ENCODE peak calls at places on chromosomes 1 and 21, in seven cellular contexts. C, S, G, Q, P, Y and I are unnamed samples.

GRCh38 chr1:112722601-112723510 is 7.7 kb upstream of the PPM1J start:
- DNase-seq in C (no peak), S (no peak), Y (no peak), G (no peak), P (no peak), Q (no peak), I (no peak)

GRCh38 chr1:169722784-169723183 is 11.1 kb downstream of the SELE start:
- DNase-seq in G (no peak), P (no peak), Y (no peak), S (no peak), C (no peak), Q (no peak), I (no peak)

GRCh38 chr1:117836069-117836468 is 93.4 kb downstream of the GDAP2 start:
- DNase-seq in S (no peak), P (no peak), C (no peak), G (no peak), Y (no peak), Q (no peak), I (peak)

GRCh38 chr1:11534846-11535245 is 55.9 kb downstream of the DISP3 start:
- DNase-seq in C (no peak), G (no peak), S (no peak), Q (no peak), Y (no peak), P (no peak), I (no peak)

GRCh38 chr1:202805886-202806511 is 2.2 kb downstream of the KDM5B start:
- DNase-seq in S (no peak), C (no peak), Q (no peak), P (no peak), G (no peak), Y (no peak), I (no peak)

GRCh38 chr1:23108918-23109533 is 59.6 kb downstream of the LUZP1 start:
- DNase-seq in Q (no peak), C (no peak), S (no peak), P (no peak), Y (no peak), G (no peak), I (no peak)

GRCh38 chr1:4655674-4656532 is 1.5 kb downstream of the AJAP1 start:
- DNase-seq in S (no peak), Y (no peak), C (peak), P (peak), Q (no peak), G (peak), I (peak)

GRCh38 chr21:41952568-41953248 is 1.1 kb downstream of the C2CD2 start:
- DNase-seq in C (no peak), P (no peak), Q (no peak), Y (no peak), G (no peak), S (no peak), I (no peak)

GRCh38 chr21:34807881-34808568 is 139.2 kb downstream of the CLIC6 start:
- DNase-seq in C (peak), Y (peak), P (peak), G (no peak), Q (peak), S (peak), I (peak)

GRCh38 chr1:241081473-241081872 is 275.5 kb downstream of the RGS7 start:
- DNase-seq in C (no peak), G (no peak), Q (no peak), Y (no peak), P (no peak), S (no peak), I (no peak)

GRCh38 chr1:13700521-13701273 is 709 bp downstream of the PRDM2 start:
- DNase-seq in C (peak), G (no peak), Q (peak), Y (peak), S (peak), P (no peak), I (peak)

GRCh38 chr1:9111957-9112356 is 16.9 kb downstream of the GPR157 start:
- DNase-seq in C (no peak), P (no peak), Y (no peak), Q (no peak), S (no peak), G (no peak), I (peak)

GRCh38 chr1:66282885-66283284 is 251.1 kb upstream of the SGIP1 start:
- DNase-seq in C (no peak), S (no peak), Y (no peak), P (no peak), G (no peak), Q (no peak), I (no peak)

GRCh38 chr21:44713846-44714245 is 2.5 kb upstream of the TSPEAR start:
- DNase-seq in Q (no peak), G (no peak), C (no peak), S (no peak), Y (no peak), P (no peak), I (no peak)

GRCh38 chr1:145990249-145991097 is 5.9 kb downstream of the TXNIP start:
- DNase-seq in S (no peak), G (no peak), P (no peak), Q (no peak), Y (no peak), C (no peak), I (no peak)

GRCh38 chr21:42613756-42614155 is 39.7 kb upstream of the PDE9A start:
- DNase-seq in C (no peak), Q (no peak), S (no peak), G (no peak), Y (no peak), P (no peak), I (no peak)

GRCh38 chr1:3495776-3496745 is 41.6 kb downstream of the ARHGEF16 start:
- DNase-seq in Q (no peak), C (no peak), Y (no peak), P (peak), S (no peak), G (no peak), I (no peak)

GRCh38 chr1:230713547-230713914 is 391 bp downstream of the AGT start:
- DNase-seq in S (no peak), G (no peak), Y (no peak), Q (no peak), P (no peak), C (no peak), I (no peak)

GRCh38 chr1:46244656-46245371 is 2.7 kb upstream of the RAD54L start:
- DNase-seq in G (peak), Y (no peak), Q (no peak), P (peak), S (no peak), C (peak), I (peak)

GRCh38 chr1:111448482-111448917 is 556 bp downstream of the WDR77 start:
- DNase-seq in P (peak), Y (no peak), G (no peak), C (peak), S (peak), Q (no peak), I (no peak)

GRCh38 chr1:36836916-36837315 is 197.4 kb downstream of the GRIK3 start:
- DNase-seq in G (no peak), P (no peak), Y (no peak), Q (no peak), S (no peak), C (no peak), I (no peak)

GRCh38 chr1:5770981-5771765 is 221.1 kb downstream of the NPHP4 start:
- DNase-seq in C (no peak), G (peak), Y (no peak), P (no peak), Q (no peak), S (no peak), I (no peak)

GRCh38 chr1:203342192-203342940 is 8.6 kb downstream of the FMOD start:
- DNase-seq in G (peak), Y (peak), S (peak), Q (peak), P (peak), C (peak), I (peak)

GRCh38 chr1:156471496-156472490 is 28.8 kb downstream of the MEF2D start:
- DNase-seq in G (no peak), Y (no peak), Q (no peak), P (no peak), S (no peak), C (no peak), I (no peak)

GRCh38 chr1:67431869-67432578 is 1.8 kb upstream of the SERBP1 start:
- DNase-seq in C (no peak), Q (no peak), S (no peak), Y (no peak), P (no peak), G (no peak), I (no peak)

GRCh38 chr1:192831706-192832355 is 23.0 kb downstream of the RGS2 start:
- DNase-seq in Y (no peak), Q (no peak), C (no peak), P (peak), S (no peak), G (no peak), I (no peak)

GRCh38 chr1:54273837-54274192 is 73.8 kb downstream of the MRPL37 start:
- DNase-seq in P (no peak), Y (no peak), C (no peak), S (no peak), G (no peak), Q (no peak), I (no peak)

GRCh38 chr1:193697105-193697762 is 510.8 kb upstream of the B3GALT2 start:
- DNase-seq in C (no peak), S (no peak), Y (no peak), G (no peak), Q (no peak), P (peak), I (no peak)